ENCODE peak calls at places on chromosomes 13 and 19, in four cellular contexts. N, V, D and M are unnamed samples.

GRCh38 chr13:74930402-74931165 is 551.4 kb downstream of the TBC1D4 start:
- DNase-seq in D (no peak), N (no peak), V (no peak), M (no peak)

GRCh38 chr13:114263590-114263989 is 17.8 kb upstream of the UPF3A start:
- DNase-seq in N (no peak), V (no peak), D (no peak), M (no peak)

GRCh38 chr19:33559996-33560395 is 38.4 kb upstream of the PEPD start:
- DNase-seq in N (no peak), V (no peak), D (no peak), M (no peak)

GRCh38 chr19:50357178-50358100 is 8.0 kb downstream of the NAPSA start:
- DNase-seq in N (peak; percentile 52), D (peak; percentile 70), V (no peak), M (no peak)

GRCh38 chr13:86830046-86830445 is 841.1 kb upstream of the SLITRK5 start:
- DNase-seq in N (no peak), D (no peak), V (no peak), M (no peak)

GRCh38 chr13:40535345-40535836 is 131.1 kb downstream of the FOXO1 start:
- DNase-seq in D (no peak), V (no peak), N (no peak), M (no peak)

GRCh38 chr19:50315773-50316448 is 13.3 kb downstream of the KCNC3 start:
- DNase-seq in N (no peak), D (peak; percentile 61), V (no peak), M (no peak)

GRCh38 chr13:114104626-114105350 is 27.6 kb downstream of the RASA3 start:
- DNase-seq in V (no peak), N (no peak), D (no peak), M (no peak)

GRCh38 chr19:35342430-35342829 is 5.3 kb upstream of the FFAR1 start:
- DNase-seq in N (no peak), V (no peak), D (no peak), M (no peak)

GRCh38 chr13:100542546-100543156 is 45.9 kb downstream of the GGACT start:
- DNase-seq in N (peak; percentile 35), V (no peak), D (peak; percentile 10), M (no peak)

GRCh38 chr13:80047406-80047805 is 293.5 kb downstream of the SPRY2 start:
- DNase-seq in D (no peak), V (no peak), N (no peak), M (no peak)

GRCh38 chr19:2653717-2654584 is 48.5 kb downstream of the GNG7 start:
- DNase-seq in N (no peak), D (no peak), V (no peak), M (no peak)

GRCh38 chr19:8616861-8617260 is 6.3 kb upstream of the ADAMTS10 start:
- DNase-seq in N (no peak), V (no peak), D (no peak), M (no peak)

GRCh38 chr13:95641291-95641811 is 3.2 kb downstream of the DZIP1 start:
- DNase-seq in N (no peak), D (no peak), V (no peak), M (no peak)

GRCh38 chr19:43675269-43675879 is 5.4 kb upstream of the PLAUR start:
- DNase-seq in N (no peak), D (no peak), V (peak; percentile 92), M (peak; percentile 18)

GRCh38 chr19:37217533-37217854 is 520 bp upstream of the ZNF383 start:
- DNase-seq in D (peak; percentile 80), N (no peak), V (no peak), M (no peak)

GRCh38 chr19:18344546-18344945 is 4.1 kb downstream of the PGPEP1 start:
- DNase-seq in N (no peak), V (no peak), D (no peak), M (no peak)

GRCh38 chr19:9839415-9839814 is 4.3 kb downstream of the PIN1 start:
- DNase-seq in N (no peak), D (peak; percentile 2), V (no peak), M (no peak)

GRCh38 chr13:48304132-48304876 is 753 bp downstream of the RB1 start:
- DNase-seq in V (no peak), D (no peak), N (peak; percentile 30), M (no peak)

GRCh38 chr13:30857018-30857417 is 49.1 kb upstream of the MEDAG start:
- DNase-seq in N (no peak), V (no peak), D (no peak), M (no peak)

GRCh38 chr19:21922276-21922675 is 86.3 kb upstream of the ZNF43 start:
- DNase-seq in V (no peak), N (no peak), D (no peak), M (no peak)

GRCh38 chr19:1651548-1652394 is 644 bp downstream of the TCF3 start:
- DNase-seq in D (peak; percentile 61), N (no peak), V (no peak), M (no peak)

GRCh38 chr19:39953915-39954314 is 17.1 kb upstream of the PSMC4 start:
- DNase-seq in D (no peak), V (no peak), N (no peak), M (no peak)

GRCh38 chr19:23795462-23795861 is 36.8 kb upstream of the ZNF681 start:
- DNase-seq in D (no peak), N (no peak), V (no peak), M (no peak)

GRCh38 chr13:96967248-96967745 is 27.0 kb downstream of the OXGR1 start:
- DNase-seq in D (peak; percentile 60), N (peak; percentile 25), V (peak; percentile 59), M (no peak)

DNA sequence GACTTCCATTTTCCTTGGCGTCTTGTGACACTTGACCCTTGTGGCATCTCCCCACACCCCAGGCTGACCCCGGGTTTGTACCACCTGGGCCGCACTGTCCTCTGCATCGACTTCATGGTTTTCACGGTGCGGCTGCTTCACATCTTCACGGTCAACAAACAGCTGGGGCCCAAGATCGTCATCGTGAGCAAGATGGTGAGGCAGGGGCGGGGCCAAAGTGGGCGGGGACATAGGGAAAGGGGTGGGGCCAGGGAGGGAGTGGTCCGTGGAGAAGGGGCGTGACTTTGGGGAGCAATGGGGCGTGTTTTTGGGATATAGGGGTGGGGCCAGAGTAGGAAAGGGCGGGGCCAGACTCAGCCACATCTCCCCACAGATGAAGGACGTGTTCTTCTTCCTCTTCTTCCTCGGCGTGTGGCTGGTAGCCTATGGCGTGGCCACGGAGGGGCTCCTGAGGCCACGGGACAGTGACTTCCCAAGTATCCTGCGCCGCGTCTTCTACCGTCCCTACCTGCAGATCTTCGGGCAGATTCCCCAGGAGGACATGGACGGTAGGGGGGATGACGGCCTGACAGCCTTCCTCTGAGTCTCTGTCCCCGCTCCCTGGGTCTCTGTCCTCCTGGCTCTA is 42.8 kb downstream of the TRPM4 start:
- DNase-seq in V (no peak), N (no peak), D (peak; percentile 97), M (no peak)
- TF ChIP-seq TCF7L2 in V (no peak), N (no peak), D (no peak), M (no peak)

DNA sequence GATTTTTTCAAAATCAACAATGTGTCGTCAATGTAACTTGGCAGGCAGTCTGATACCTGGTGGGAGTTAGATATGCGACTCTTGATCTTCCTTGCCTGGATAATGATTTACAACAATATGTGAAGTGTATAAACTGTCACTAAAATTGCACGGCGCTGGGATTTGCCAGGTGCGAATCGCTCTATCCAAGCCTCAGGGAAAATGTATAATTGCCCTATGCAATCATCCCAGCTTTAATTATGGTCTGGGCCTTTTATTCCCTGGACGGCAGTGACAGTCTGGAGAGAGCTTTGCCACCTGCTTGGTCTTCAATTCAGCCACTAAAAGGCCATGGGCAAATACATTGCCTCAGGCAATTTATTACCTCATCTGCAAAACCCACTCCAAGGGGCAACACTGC is 15.8 kb downstream of the SMAD9 start:
- DNase-seq in V (no peak), N (no peak), D (no peak), M (no peak)
- TF ChIP-seq SIN3A in V (no peak), N (no peak), D (no peak), M (no peak)

DNA sequence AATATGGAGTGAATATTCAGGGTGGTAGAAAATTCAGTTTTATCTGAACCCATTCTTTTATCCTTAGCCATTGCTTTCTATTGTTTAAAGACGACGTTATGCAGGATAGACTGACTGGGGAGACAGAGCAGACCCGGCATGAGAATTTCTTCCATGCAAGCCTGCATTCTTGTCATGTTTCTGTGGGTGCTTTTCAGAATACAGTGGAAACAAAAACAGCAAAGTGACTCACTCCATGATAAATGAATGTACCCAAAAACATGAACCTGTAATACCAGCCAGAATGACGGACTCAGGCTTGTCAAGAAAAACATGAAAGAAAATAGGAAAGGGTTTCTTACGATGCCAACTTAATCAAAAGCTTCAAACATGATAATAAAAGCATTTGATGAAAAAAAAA is 924.0 kb downstream of the EFNB2 start:
- DNase-seq in V (no peak), D (no peak), N (no peak), M (no peak)
- TF ChIP-seq TCF7L2 in V (no peak), D (no peak), N (no peak), M (no peak)

GRCh38 chr13:110520431-110521295 is 40.9 kb downstream of the RAB20 start:
- DNase-seq in V (no peak), N (no peak), D (no peak), M (no peak)
- TF ChIP-seq SIN3A in V (no peak), N (no peak), D (no peak), M (no peak)

GRCh38 chr13:92377396-92377795 is 849.2 kb upstream of the GPC6 start:
- DNase-seq in D (no peak), N (no peak), V (no peak), M (no peak)

GRCh38 chr13:92384410-92384809 is 842.2 kb upstream of the GPC6 start:
- DNase-seq in D (no peak), N (no peak), V (no peak), M (no peak)

GRCh38 chr13:92379371-92379770 is 847.2 kb upstream of the GPC6 start:
- DNase-seq in V (no peak), N (no peak), D (no peak), M (no peak)
- TF ChIP-seq TCF7L2 in V (no peak), N (no peak), D (no peak), M (no peak)

GRCh38 chr13:99269627-99270252 is 11.6 kb upstream of the GPR18 start:
- DNase-seq in N (peak; percentile 25), V (peak; percentile 38), D (peak; percentile 23), M (peak; percentile 2)
- TF ChIP-seq SIN3A in N (no peak), V (no peak), D (no peak), M (no peak)

GRCh38 chr19:19488041-19488874 is 27.1 kb downstream of the TSSK6 start:
- DNase-seq in V (no peak), D (peak; percentile 63), N (no peak), M (no peak)
- TF ChIP-seq TCF7L2 in V (no peak), D (no peak), N (no peak), M (no peak)

GRCh38 chr19:47111682-47112165 is 1.9 kb downstream of the ZC3H4 start:
- DNase-seq in D (no peak), V (no peak), N (no peak), M (no peak)

GRCh38 chr19:47109541-47110375 is 3.8 kb downstream of the ZC3H4 start:
- DNase-seq in N (no peak), V (no peak), D (peak; percentile 28), M (no peak)

GRCh38 chr19:47109177-47109540 is 4.4 kb downstream of the ZC3H4 start:
- DNase-seq in V (no peak), N (no peak), D (no peak), M (no peak)

GRCh38 chr19:47111081-47111589 is 2.4 kb downstream of the ZC3H4 start:
- DNase-seq in V (no peak), D (peak; percentile 44), N (no peak), M (no peak)

GRCh38 chr19:47110521-47111080 is 3.0 kb downstream of the ZC3H4 start:
- DNase-seq in V (no peak), D (peak; percentile 15), N (no peak), M (no peak)
- TF ChIP-seq SIN3A in V (no peak), D (peak; percentile 36), N (peak; percentile 35), M (no peak)